ENCODE peak calls at places on chromosomes 3 and 15, in nine cellular contexts. A is hepatic stellate cell; Y is stimulated activated CD4-positive, alpha-beta T cell treated with anti-CD3 and anti-CD28 coated beads, Interleukin-2, amount 100 ng/mL, for 48 hours; C is HT-29; T is non-pigmented ciliary epithelial cell; Q is adrenal gland; R is HEK293T; O is A549; S is activated naive CD8-positive, alpha-beta T cell treated with anti-CD3 and anti-CD28 coated beads, Interleukin-2, amount 50 U/mL, for 16 hours. E is an unnamed sample.

GRCh38 chr15:68149059-68149458 is 56.1 kb downstream of the CALML4 start:
- DNase-seq in Y (no peak), Q (no peak), A (no peak), C (no peak), S (no peak), R (no peak), O (no peak), T (no peak), E (no peak)

GRCh38 chr3:23203651-23204111 is 554 bp downstream of the UBE2E2 start:
- DNase-seq in O (no peak), C (peak), Q (no peak), Y (peak), S (no peak), A (peak), T (no peak), R (peak), E (peak)

GRCh38 chr3:180600473-180600872 is 1.5 kb upstream of the TTC14 start:
- DNase-seq in T (no peak), R (no peak), Q (no peak), C (no peak), S (no peak), A (no peak), Y (no peak), O (no peak), E (no peak)

GRCh38 chr15:60548101-60548500 is 69.2 kb upstream of the ICE2 start:
- DNase-seq in O (no peak), R (no peak), T (no peak), Y (peak), C (no peak), A (no peak), S (peak), Q (no peak), E (no peak)

GRCh38 chr3:198071602-198072285 is 111.7 kb downstream of the LMLN start:
- DNase-seq in C (peak), S (peak), T (peak), O (peak), Y (peak), A (peak), Q (no peak), R (peak), E (peak)

GRCh38 chr3:195751584-195751983 is 30.8 kb downstream of the MUC20 start:
- DNase-seq in C (no peak), Q (no peak), S (no peak), A (no peak), O (no peak), Y (no peak), R (no peak), T (no peak), E (no peak)

GRCh38 chr3:116614795-116615362 is 94.7 kb upstream of the TUSC7 start:
- DNase-seq in R (peak), T (no peak), O (no peak), Y (no peak), S (no peak), Q (no peak), A (no peak), C (peak), E (no peak)

GRCh38 chr15:52020253-52021085 is 1.4 kb downstream of the MAPK6 start:
- DNase-seq in A (peak), S (no peak), R (no peak), T (no peak), O (no peak), C (peak), Y (no peak), Q (no peak), E (no peak)

GRCh38 chr15:73022156-73022555 is 30.1 kb upstream of the NEO1 start:
- DNase-seq in T (no peak), Y (no peak), R (no peak), A (no peak), C (no peak), O (no peak), Q (no peak), S (no peak), E (no peak)

GRCh38 chr15:62697636-62698035 is 344.9 kb upstream of the TPM1 start:
- DNase-seq in Q (no peak), O (no peak), R (no peak), T (no peak), C (no peak), Y (no peak), A (no peak), S (no peak), E (no peak)

GRCh38 chr15:101045835-101046691 is 126.9 kb downstream of the LRRK1 start:
- DNase-seq in C (no peak), Y (no peak), O (no peak), Q (peak), A (no peak), S (no peak), R (no peak), T (no peak), E (no peak)

GRCh38 chr15:76185716-76186115 is 125.6 kb downstream of the ETFA start:
- DNase-seq in O (peak), R (peak), Y (peak), Q (no peak), S (no peak), C (peak), A (peak), T (no peak), E (peak)

E was measured in Calu3.